ENCODE peak calls at places on chromosomes 16 and 17, in ten cellular contexts. A, G, X, E, F, Y, T, N, J and V are unnamed samples.

GRCh38 chr16:9612267-9612666 is 520.8 kb downstream of the HAPSTR1 start:
- DNase-seq in E (no peak), G (no peak), F (no peak), Y (peak), T (no peak), N (no peak), A (no peak), J (no peak), X (no peak), V (no peak)

GRCh38 chr17:79154446-79154845 is 79.8 kb downstream of the ENGASE start:
- DNase-seq in X (no peak), Y (no peak), A (no peak), T (no peak), E (no peak), N (no peak), F (peak), J (no peak), G (no peak), V (no peak)

GRCh38 chr16:85173077-85173980 is 61.1 kb upstream of the CIBAR2 start:
- DNase-seq in A (no peak), N (no peak), X (no peak), Y (peak), T (peak), F (no peak), G (no peak), E (no peak), J (no peak), V (peak)

GRCh38 chr16:17827313-17827712 is 356.6 kb upstream of the XYLT1 start:
- DNase-seq in N (no peak), X (no peak), E (no peak), T (no peak), A (no peak), F (no peak), J (no peak), Y (peak), G (no peak), V (no peak)

GRCh38 chr17:66809408-66809807 is 25.5 kb upstream of the CACNG5 start:
- DNase-seq in Y (no peak), E (no peak), X (no peak), T (no peak), N (no peak), A (no peak), F (no peak), J (no peak), G (no peak), V (no peak)

GRCh38 chr16:66380421-66380820 is 13.9 kb downstream of the CDH5 start:
- DNase-seq in G (no peak), A (no peak), T (no peak), N (no peak), E (no peak), J (no peak), F (no peak), X (no peak), Y (no peak), V (no peak)

GRCh38 chr17:43713494-43714162 is 45.0 kb downstream of the SOST start:
- DNase-seq in N (no peak), A (no peak), F (peak), Y (no peak), T (no peak), E (no peak), J (no peak), X (no peak), G (no peak), V (peak)

GRCh38 chr16:75053791-75054555 is 55.1 kb downstream of the ZNRF1 start:
- DNase-seq in A (peak), G (no peak), X (peak), Y (no peak), N (no peak), T (peak), E (peak), J (no peak), F (peak), V (no peak)

GRCh38 chr16:89232107-89232506 is 14.6 kb downstream of the ZNF778 start:
- DNase-seq in X (no peak), T (no peak), J (no peak), E (no peak), A (no peak), G (no peak), F (no peak), Y (no peak), N (no peak), V (no peak)

GRCh38 chr16:57485916-57486857 is at the start of gene DOK4:
- DNase-seq in N (peak), G (peak), X (no peak), Y (peak), T (peak), J (peak), A (peak), F (peak), E (peak), V (peak)

GRCh38 chr17:74147436-74147835 is 56.0 kb upstream of the RPL38 start:
- DNase-seq in G (no peak), N (no peak), E (no peak), J (no peak), A (peak), Y (no peak), X (no peak), T (no peak), F (no peak), V (no peak)

GRCh38 chr17:57919912-57920311 is 35.3 kb downstream of the CUEDC1 start:
- DNase-seq in N (no peak), E (no peak), X (no peak), Y (no peak), A (no peak), T (no peak), G (no peak), F (no peak), J (no peak), V (no peak)

GRCh38 chr17:45248132-45248936 is 13.6 kb downstream of the SPATA32 start:
- DNase-seq in G (peak), X (no peak), J (peak), T (no peak), E (peak), A (no peak), N (peak), F (no peak), Y (no peak), V (peak)

GRCh38 chr17:42908872-42909700 is 8.5 kb downstream of the G6PC1 start:
- DNase-seq in Y (no peak), A (no peak), T (no peak), J (no peak), E (no peak), F (no peak), N (no peak), G (no peak), X (no peak), V (no peak)

GRCh38 chr17:32769846-32770245 is 107.1 kb downstream of the MYO1D start:
- DNase-seq in X (peak), Y (no peak), E (no peak), G (no peak), J (no peak), T (peak), N (no peak), A (no peak), F (no peak), V (peak)

GRCh38 chr17:21510686-21511367 is 134.7 kb downstream of the KCNJ12 start:
- DNase-seq in T (no peak), G (no peak), N (peak), E (no peak), Y (no peak), J (no peak), F (no peak), X (peak), A (no peak), V (no peak)

GRCh38 chr16:27123795-27124194 is 57.1 kb downstream of the C16orf82 start:
- DNase-seq in N (no peak), Y (no peak), A (no peak), X (no peak), T (no peak), G (no peak), E (no peak), F (no peak), J (no peak), V (peak)

GRCh38 chr16:878886-879285 is 78.4 kb upstream of the GNG13 start:
- DNase-seq in F (no peak), N (no peak), J (no peak), X (no peak), Y (no peak), E (no peak), G (no peak), T (no peak), A (no peak), V (no peak)

GRCh38 chr16:67055712-67056487 is 27.0 kb downstream of the CBFB start:
- DNase-seq in J (no peak), T (peak), Y (peak), X (peak), G (no peak), E (no peak), N (no peak), F (no peak), A (no peak), V (peak)

GRCh38 chr16:54398986-54399385 is 112.4 kb upstream of the IRX3 start:
- DNase-seq in E (no peak), X (no peak), Y (no peak), F (no peak), J (no peak), T (no peak), G (no peak), N (no peak), A (no peak), V (no peak)

GRCh38 chr16:50597563-50598255 is 49.5 kb downstream of the NKD1 start:
- DNase-seq in A (no peak), G (no peak), Y (no peak), T (no peak), N (no peak), J (no peak), X (no peak), F (no peak), E (no peak), V (no peak)

GRCh38 chr17:21166599-21167265 is 40.0 kb downstream of the DHRS7B start:
- DNase-seq in E (no peak), N (no peak), A (no peak), Y (no peak), X (no peak), J (no peak), G (no peak), F (no peak), T (no peak), V (no peak)

GRCh38 chr17:17603178-17603894 is 11.8 kb upstream of the PEMT start:
- DNase-seq in J (no peak), F (no peak), G (no peak), X (no peak), E (no peak), Y (no peak), T (no peak), N (no peak), A (no peak), V (no peak)

GRCh38 chr17:49101054-49101534 is 31.5 kb upstream of the B4GALNT2 start:
- DNase-seq in G (no peak), J (no peak), A (peak), N (no peak), E (peak), T (no peak), X (no peak), F (no peak), Y (peak), V (no peak)

GRCh38 chr17:13030459-13031305 is 12.9 kb upstream of the ELAC2 start:
- DNase-seq in G (peak), J (peak), Y (peak), F (no peak), T (peak), A (no peak), E (no peak), X (peak), N (peak), V (peak)

GRCh38 chr17:76752006-76752405 is 14.1 kb downstream of the MFSD11 start:
- DNase-seq in N (no peak), T (no peak), A (no peak), Y (no peak), E (no peak), J (peak), X (no peak), G (no peak), F (no peak), V (no peak)